ENCODE peak calls at places on chromosomes 7 and 10, in eight cellular contexts. One of them, this sample, is unnamed.

GRCh38 chr10:106705576-106706526 is 458.7 kb downstream of the SORCS1 start:
- DNase-seq in epithelial cell of esophagus: peak
- DNase-seq in stimulated activated CD4-positive, alpha-beta T cell treated with anti-CD3 and anti-CD28 coated beads, Interleukin-2, amount 100 ng/mL, for 24 hours: peak
- DNase-seq in NCI-H2227 treated with DMSO at 0.1 percent for 48 hours: no peak
- DNase-seq in GM23248: peak
- DNase-seq in stomach: peak
- DNase-seq in right lobe of liver: peak
- DNase-seq in fibroblast of mammary gland: peak
- DNase-seq in this sample: no peak

GRCh38 chr10:132637477-132638129 is 100.0 kb downstream of the INPP5A start:
- DNase-seq in epithelial cell of esophagus: peak
- DNase-seq in stimulated activated CD4-positive, alpha-beta T cell treated with anti-CD3 and anti-CD28 coated beads, Interleukin-2, amount 100 ng/mL, for 24 hours: peak
- DNase-seq in NCI-H2227 treated with DMSO at 0.1 percent for 48 hours: peak
- DNase-seq in GM23248: peak
- DNase-seq in stomach: no peak
- DNase-seq in right lobe of liver: peak
- DNase-seq in fibroblast of mammary gland: peak
- DNase-seq in this sample: no peak

GRCh38 chr10:131088619-131089018 is 222.9 kb downstream of the TCERG1L start:
- DNase-seq in epithelial cell of esophagus: no peak
- DNase-seq in stimulated activated CD4-positive, alpha-beta T cell treated with anti-CD3 and anti-CD28 coated beads, Interleukin-2, amount 100 ng/mL, for 24 hours: no peak
- DNase-seq in NCI-H2227 treated with DMSO at 0.1 percent for 48 hours: no peak
- DNase-seq in GM23248: no peak
- DNase-seq in stomach: no peak
- DNase-seq in right lobe of liver: no peak
- DNase-seq in fibroblast of mammary gland: no peak
- DNase-seq in this sample: no peak

GRCh38 chr10:3948843-3949242 is 163.8 kb upstream of the KLF6 start:
- DNase-seq in epithelial cell of esophagus: peak
- DNase-seq in stimulated activated CD4-positive, alpha-beta T cell treated with anti-CD3 and anti-CD28 coated beads, Interleukin-2, amount 100 ng/mL, for 24 hours: peak
- DNase-seq in NCI-H2227 treated with DMSO at 0.1 percent for 48 hours: no peak
- DNase-seq in GM23248: no peak
- DNase-seq in stomach: peak
- DNase-seq in right lobe of liver: no peak
- DNase-seq in fibroblast of mammary gland: peak
- DNase-seq in this sample: peak

GRCh38 chr10:71650397-71650796 is 69.2 kb downstream of the C10orf105 start:
- DNase-seq in epithelial cell of esophagus: no peak
- DNase-seq in stimulated activated CD4-positive, alpha-beta T cell treated with anti-CD3 and anti-CD28 coated beads, Interleukin-2, amount 100 ng/mL, for 24 hours: no peak
- DNase-seq in NCI-H2227 treated with DMSO at 0.1 percent for 48 hours: no peak
- DNase-seq in GM23248: no peak
- DNase-seq in stomach: no peak
- DNase-seq in right lobe of liver: no peak
- DNase-seq in fibroblast of mammary gland: no peak
- DNase-seq in this sample: no peak

GRCh38 chr7:28626629-28627262 is 214.4 kb downstream of the CREB5 start:
- DNase-seq in epithelial cell of esophagus: peak
- DNase-seq in stimulated activated CD4-positive, alpha-beta T cell treated with anti-CD3 and anti-CD28 coated beads, Interleukin-2, amount 100 ng/mL, for 24 hours: peak
- DNase-seq in NCI-H2227 treated with DMSO at 0.1 percent for 48 hours: no peak
- DNase-seq in GM23248: peak
- DNase-seq in stomach: no peak
- DNase-seq in right lobe of liver: no peak
- DNase-seq in fibroblast of mammary gland: peak
- DNase-seq in this sample: peak

GRCh38 chr10:70445718-70446485 is 4.4 kb upstream of the NODAL start:
- DNase-seq in epithelial cell of esophagus: no peak
- DNase-seq in stimulated activated CD4-positive, alpha-beta T cell treated with anti-CD3 and anti-CD28 coated beads, Interleukin-2, amount 100 ng/mL, for 24 hours: no peak
- DNase-seq in NCI-H2227 treated with DMSO at 0.1 percent for 48 hours: no peak
- DNase-seq in GM23248: peak
- DNase-seq in stomach: no peak
- DNase-seq in right lobe of liver: no peak
- DNase-seq in fibroblast of mammary gland: peak
- DNase-seq in this sample: no peak

GRCh38 chr7:36967387-36967786 is 243.1 kb upstream of the AOAH start:
- DNase-seq in epithelial cell of esophagus: peak
- DNase-seq in stimulated activated CD4-positive, alpha-beta T cell treated with anti-CD3 and anti-CD28 coated beads, Interleukin-2, amount 100 ng/mL, for 24 hours: no peak
- DNase-seq in NCI-H2227 treated with DMSO at 0.1 percent for 48 hours: peak
- DNase-seq in GM23248: peak
- DNase-seq in stomach: peak
- DNase-seq in right lobe of liver: peak
- DNase-seq in fibroblast of mammary gland: peak
- DNase-seq in this sample: no peak

GRCh38 chr10:75596930-75597629 is 165.7 kb downstream of the LRMDA start:
- DNase-seq in epithelial cell of esophagus: no peak
- DNase-seq in stimulated activated CD4-positive, alpha-beta T cell treated with anti-CD3 and anti-CD28 coated beads, Interleukin-2, amount 100 ng/mL, for 24 hours: no peak
- DNase-seq in NCI-H2227 treated with DMSO at 0.1 percent for 48 hours: no peak
- DNase-seq in GM23248: no peak
- DNase-seq in stomach: no peak
- DNase-seq in right lobe of liver: no peak
- DNase-seq in fibroblast of mammary gland: no peak
- DNase-seq in this sample: no peak

GRCh38 chr7:132687016-132687415 is 110.7 kb upstream of the PLXNA4 start:
- DNase-seq in epithelial cell of esophagus: no peak
- DNase-seq in stimulated activated CD4-positive, alpha-beta T cell treated with anti-CD3 and anti-CD28 coated beads, Interleukin-2, amount 100 ng/mL, for 24 hours: no peak
- DNase-seq in NCI-H2227 treated with DMSO at 0.1 percent for 48 hours: no peak
- DNase-seq in GM23248: no peak
- DNase-seq in stomach: no peak
- DNase-seq in right lobe of liver: no peak
- DNase-seq in fibroblast of mammary gland: no peak
- DNase-seq in this sample: no peak

GRCh38 chr7:130141161-130141857 is 63.9 kb downstream of the TMEM209 start:
- DNase-seq in epithelial cell of esophagus: peak
- DNase-seq in stimulated activated CD4-positive, alpha-beta T cell treated with anti-CD3 and anti-CD28 coated beads, Interleukin-2, amount 100 ng/mL, for 24 hours: peak
- DNase-seq in NCI-H2227 treated with DMSO at 0.1 percent for 48 hours: peak
- DNase-seq in GM23248: peak
- DNase-seq in stomach: peak
- DNase-seq in right lobe of liver: no peak
- DNase-seq in fibroblast of mammary gland: peak
- DNase-seq in this sample: peak

GRCh38 chr10:120942806-120943413 is 91.7 kb downstream of the WDR11 start:
- DNase-seq in epithelial cell of esophagus: peak
- DNase-seq in stimulated activated CD4-positive, alpha-beta T cell treated with anti-CD3 and anti-CD28 coated beads, Interleukin-2, amount 100 ng/mL, for 24 hours: peak
- DNase-seq in NCI-H2227 treated with DMSO at 0.1 percent for 48 hours: peak
- DNase-seq in GM23248: peak
- DNase-seq in stomach: peak
- DNase-seq in right lobe of liver: peak
- DNase-seq in fibroblast of mammary gland: peak
- DNase-seq in this sample: peak

GRCh38 chr10:11159543-11160215 is 142.0 kb downstream of the CELF2 start:
- DNase-seq in epithelial cell of esophagus: no peak
- DNase-seq in stimulated activated CD4-positive, alpha-beta T cell treated with anti-CD3 and anti-CD28 coated beads, Interleukin-2, amount 100 ng/mL, for 24 hours: no peak
- DNase-seq in NCI-H2227 treated with DMSO at 0.1 percent for 48 hours: no peak
- DNase-seq in GM23248: no peak
- DNase-seq in stomach: no peak
- DNase-seq in right lobe of liver: no peak
- DNase-seq in fibroblast of mammary gland: no peak
- DNase-seq in this sample: no peak

GRCh38 chr7:100963386-100963785 is 6.0 kb upstream of the MUC12 start:
- DNase-seq in epithelial cell of esophagus: no peak
- DNase-seq in stimulated activated CD4-positive, alpha-beta T cell treated with anti-CD3 and anti-CD28 coated beads, Interleukin-2, amount 100 ng/mL, for 24 hours: no peak
- DNase-seq in NCI-H2227 treated with DMSO at 0.1 percent for 48 hours: no peak
- DNase-seq in GM23248: no peak
- DNase-seq in stomach: no peak
- DNase-seq in right lobe of liver: no peak
- DNase-seq in fibroblast of mammary gland: no peak
- DNase-seq in this sample: no peak

GRCh38 chr7:112866424-112866823 is 76.2 kb upstream of the TMEM168 start:
- DNase-seq in epithelial cell of esophagus: no peak
- DNase-seq in stimulated activated CD4-positive, alpha-beta T cell treated with anti-CD3 and anti-CD28 coated beads, Interleukin-2, amount 100 ng/mL, for 24 hours: no peak
- DNase-seq in NCI-H2227 treated with DMSO at 0.1 percent for 48 hours: no peak
- DNase-seq in GM23248: no peak
- DNase-seq in stomach: no peak
- DNase-seq in right lobe of liver: no peak
- DNase-seq in fibroblast of mammary gland: no peak
- DNase-seq in this sample: no peak

GRCh38 chr7:87600130-87601124 is at the start of gene ABCB1:
- DNase-seq in epithelial cell of esophagus: peak
- DNase-seq in stimulated activated CD4-positive, alpha-beta T cell treated with anti-CD3 and anti-CD28 coated beads, Interleukin-2, amount 100 ng/mL, for 24 hours: peak
- DNase-seq in NCI-H2227 treated with DMSO at 0.1 percent for 48 hours: no peak
- DNase-seq in GM23248: peak
- DNase-seq in stomach: peak
- DNase-seq in right lobe of liver: peak
- DNase-seq in fibroblast of mammary gland: peak
- DNase-seq in this sample: peak

GRCh38 chr7:30782690-30783089 is 11.5 kb downstream of the MINDY4 start:
- DNase-seq in epithelial cell of esophagus: no peak
- DNase-seq in stimulated activated CD4-positive, alpha-beta T cell treated with anti-CD3 and anti-CD28 coated beads, Interleukin-2, amount 100 ng/mL, for 24 hours: no peak
- DNase-seq in NCI-H2227 treated with DMSO at 0.1 percent for 48 hours: no peak
- DNase-seq in GM23248: no peak
- DNase-seq in stomach: no peak
- DNase-seq in right lobe of liver: no peak
- DNase-seq in fibroblast of mammary gland: no peak
- DNase-seq in this sample: no peak

GRCh38 chr10:26378763-26379361 is 59.3 kb upstream of the APBB1IP start:
- DNase-seq in epithelial cell of esophagus: no peak
- DNase-seq in stimulated activated CD4-positive, alpha-beta T cell treated with anti-CD3 and anti-CD28 coated beads, Interleukin-2, amount 100 ng/mL, for 24 hours: no peak
- DNase-seq in NCI-H2227 treated with DMSO at 0.1 percent for 48 hours: no peak
- DNase-seq in GM23248: peak
- DNase-seq in stomach: no peak
- DNase-seq in right lobe of liver: no peak
- DNase-seq in fibroblast of mammary gland: peak
- DNase-seq in this sample: no peak

This sample was measured in activated naive CD4-positive, alpha-beta T cell treated with Interleukin-2 at 50 U/mL for 16 hours.